ENCODE peak calls at places on chromosome 19, in nine cellular contexts. Z, O, P, Y, E, V, I, B and N are unnamed samples.

GRCh38 chr19:45613926-45614725 is 12.1 kb upstream of the GPR4 start:
- DNase-seq in Y (no peak), P (peak; percentile 31), E (no peak), V (peak; percentile 54), B (no peak), Z (no peak), O (peak; percentile 88), I (peak; percentile 93), N (no peak)

GRCh38 chr19:15562861-15563260 is 52.2 kb upstream of the CYP4F8 start:
- DNase-seq in V (no peak), I (peak; percentile 4), Y (no peak), E (no peak), B (no peak), P (no peak), O (peak; percentile 16), Z (no peak), N (no peak)

GRCh38 chr19:48999481-49000325 is 6.0 kb downstream of the RUVBL2 start:
- DNase-seq in V (peak; percentile 37), I (peak; percentile 67), B (no peak), Y (no peak), O (peak; percentile 80), P (peak; percentile 65), Z (peak; percentile 54), E (no peak), N (peak; percentile 68)

GRCh38 chr19:10808937-10809655 is 26.9 kb downstream of the TMED1 start:
- DNase-seq in Y (no peak), E (no peak), P (peak; percentile 36), I (peak; percentile 21), Z (no peak), V (no peak), O (peak; percentile 55), B (no peak), N (peak; percentile 50)

GRCh38 chr19:42568006-42568405 is 26.7 kb downstream of the CEACAM8 start:
- DNase-seq in Z (no peak), I (no peak), E (no peak), B (no peak), O (no peak), Y (no peak), V (no peak), P (no peak), N (no peak)

GRCh38 chr19:49890349-49891311 is 6.1 kb downstream of the IL4I1 start:
- DNase-seq in I (no peak), Y (no peak), E (no peak), V (peak; percentile 56), P (peak; percentile 57), Z (peak; percentile 64), O (no peak), B (no peak), N (no peak)

GRCh38 chr19:49888478-49888901 is 8.2 kb downstream of the IL4I1 start:
- DNase-seq in O (no peak), Y (no peak), Z (no peak), I (no peak), B (no peak), E (no peak), P (no peak), V (no peak), N (peak; percentile 49)

GRCh38 chr19:45295873-45296272 is 26.8 kb downstream of the CKM start:
- DNase-seq in Y (no peak), B (no peak), Z (no peak), V (no peak), P (no peak), I (no peak), O (no peak), E (no peak), N (no peak)

GRCh38 chr19:41682437-41682836 is 5.6 kb downstream of the CEACAM7 start:
- DNase-seq in Y (no peak), B (no peak), E (no peak), Z (no peak), V (no peak), P (no peak), I (no peak), O (no peak), N (no peak)

GRCh38 chr19:44401108-44401786 is at the start of gene ZNF285:
- DNase-seq in Z (peak; percentile 52), B (peak; percentile 80), Y (peak; percentile 94), P (peak; percentile 84), E (peak; percentile 95), V (peak; percentile 90), O (peak; percentile 98), I (peak; percentile 95), N (peak; percentile 99)

GRCh38 chr19:2608602-2608922 is 93.9 kb downstream of the GNG7 start:
- DNase-seq in P (no peak), Z (no peak), B (no peak), E (no peak), I (no peak), V (no peak), Y (no peak), O (no peak), N (no peak)

GRCh38 chr19:17121736-17122293 is 46.2 kb downstream of the MYO9B start:
- DNase-seq in V (no peak), Y (peak; percentile 85), E (no peak), B (no peak), I (peak; percentile 53), O (peak; percentile 93), Z (no peak), P (no peak), N (no peak)

GRCh38 chr19:23415561-23416191 is 20.4 kb upstream of the ZNF91 start:
- DNase-seq in Z (no peak), B (no peak), E (peak; percentile 36), Y (no peak), O (peak; percentile 12), P (no peak), V (no peak), I (no peak), N (peak; percentile 52)

GRCh38 chr19:47778089-47778953 is at the start of gene SELENOW:
- DNase-seq in Y (peak; percentile 88), E (peak; percentile 87), B (peak; percentile 65), P (peak; percentile 83), O (peak; percentile 79), I (peak; percentile 46), Z (peak; percentile 63), V (peak; percentile 77), N (peak; percentile 91)

GRCh38 chr19:18866800-18867123 is 29.2 kb downstream of the CERS1 start:
- DNase-seq in B (no peak), I (no peak), E (no peak), V (no peak), P (no peak), Z (no peak), Y (no peak), O (no peak), N (no peak)

GRCh38 chr19:2607712-2608601 is 94.5 kb downstream of the GNG7 start:
- DNase-seq in Z (peak; percentile 58), V (peak; percentile 96), O (no peak), I (no peak), Y (no peak), P (no peak), B (no peak), E (no peak), N (peak; percentile 60)

GRCh38 chr19:19366691-19367396 is 38.6 kb upstream of the GATAD2A start:
- DNase-seq in O (peak; percentile 79), I (peak; percentile 64), P (peak; percentile 86), B (peak; percentile 37), E (peak; percentile 54), V (peak; percentile 75), Y (peak; percentile 80), Z (peak; percentile 57), N (peak; percentile 88)

GRCh38 chr19:35154535-35155406 is at the start of gene FXYD5:
- DNase-seq in E (peak; percentile 78), O (peak; percentile 88), P (peak; percentile 68), Z (peak; percentile 53), I (peak; percentile 80), V (peak; percentile 51), B (no peak), Y (peak; percentile 81), N (peak; percentile 87)

GRCh38 chr19:2494447-2495129 is 18.7 kb downstream of the GADD45B start:
- DNase-seq in Y (peak; percentile 96), B (peak; percentile 46), I (peak; percentile 79), E (peak; percentile 86), Z (peak; percentile 64), V (peak; percentile 59), P (peak; percentile 80), O (peak; percentile 88), N (peak; percentile 95)

DNA sequence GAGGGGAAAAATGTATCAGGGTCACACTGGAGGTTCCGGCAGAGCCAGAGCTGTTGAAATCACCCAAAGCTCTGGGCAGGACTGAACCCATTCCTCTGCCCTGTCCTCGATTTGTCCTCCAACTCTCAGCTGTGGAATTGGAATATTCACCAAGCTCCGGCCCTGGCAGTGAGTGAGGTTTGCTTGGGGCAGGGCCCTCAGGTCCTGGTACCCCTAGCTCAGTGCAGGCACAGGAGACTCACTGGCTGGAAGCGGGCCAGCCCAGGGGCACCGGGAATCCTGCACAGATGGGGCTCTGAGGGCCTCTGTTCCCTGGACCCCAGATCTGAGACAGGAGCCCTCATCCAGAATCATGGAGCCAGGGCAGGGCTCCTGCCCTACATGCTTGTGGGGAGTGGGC is 1322.3 kb downstream of the UQCRFS1 start:
- DNase-seq in Z (no peak), P (no peak), B (no peak), V (no peak), E (no peak), O (no peak), Y (no peak), I (no peak), N (no peak)
- H3K9me3 ChIP-seq in Z (no peaks in the 10 kb centered on the region), P (no peaks in the 10 kb centered on the region), B (no peaks in the 10 kb centered on the region), V (no peaks in the 10 kb centered on the region), E (peaks cover 12% of the 10 kb centered on the region), O (peaks cover 3% of the 10 kb centered on the region), Y (no peaks in the 10 kb centered on the region), I (peaks cover 51% of the 10 kb centered on the region), N (no peaks in the 10 kb centered on the region)

DNA sequence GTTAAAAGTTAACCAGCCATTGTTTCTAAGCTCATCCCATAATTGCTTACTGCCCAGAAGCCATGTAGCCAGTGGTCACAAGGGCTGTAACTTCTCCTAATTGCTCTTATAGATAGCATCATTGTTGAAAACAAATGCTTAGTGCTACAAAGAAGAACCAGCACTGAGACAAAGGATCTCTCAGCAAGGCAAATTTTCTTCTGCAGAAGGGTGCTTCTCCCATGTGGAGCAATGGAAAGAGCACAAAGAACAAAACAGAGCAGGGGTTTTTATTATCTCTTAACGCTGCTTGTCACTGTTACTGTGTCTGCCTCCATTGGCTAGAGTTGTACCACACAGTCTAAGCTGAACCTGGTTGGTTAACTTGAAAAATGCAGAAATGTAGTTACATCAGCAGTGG is 1036.8 kb downstream of the UQCRFS1 start:
- DNase-seq in Z (no peak), P (no peak), Y (no peak), B (no peak), V (no peak), O (no peak), E (no peak), I (no peak), N (no peak)
- H3K27ac ChIP-seq in Z (no peak overlapping the region), P (no peak overlapping the region), Y (no peak overlapping the region), B (no peak overlapping the region), V (no peak overlapping the region), O (no peak overlapping the region), E (no peak overlapping the region), I (no peak overlapping the region), N (no peak overlapping the region)

GRCh38 chr19:5955638-5955935 is 22.4 kb downstream of the RANBP3 start:
- DNase-seq in O (peak; percentile 38), E (no peak), I (peak; percentile 47), Y (no peak), V (no peak), Z (no peak), B (no peak), P (no peak), N (no peak)
- H3K4me1 ChIP-seq in O (peaks cover 98% of the 10 kb centered on the region), E (peaks cover 95% of the 10 kb centered on the region), I (peaks cover 56% of the 10 kb centered on the region), Y (peaks cover 69% of the 10 kb centered on the region), V (peaks cover 34% of the 10 kb centered on the region), Z (peaks cover 58% of the 10 kb centered on the region), B (peaks cover 70% of the 10 kb centered on the region), P (peaks cover 100% of the 10 kb centered on the region), N (peaks cover 42% of the 10 kb centered on the region)

DNA sequence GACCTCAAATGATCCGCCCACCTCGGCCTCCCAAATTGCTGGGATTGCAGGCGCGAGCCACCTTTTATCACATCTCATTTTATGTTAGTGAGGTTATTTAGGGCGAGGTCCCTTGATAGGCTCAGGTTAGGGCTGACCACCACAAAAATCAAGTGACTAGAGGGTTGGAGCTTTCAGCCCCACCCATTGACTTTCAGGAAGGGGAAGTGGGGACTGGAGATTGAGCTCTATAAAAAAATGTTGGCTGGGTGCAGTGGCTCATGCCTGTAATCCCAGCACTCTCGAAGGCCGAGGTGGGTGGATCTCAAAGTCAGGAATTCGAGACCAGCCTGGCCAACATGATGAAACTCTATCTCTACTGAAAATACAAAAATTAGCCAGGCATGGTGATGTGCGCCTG is 20.1 kb downstream of the FPR3 start:
- DNase-seq in Y (no peak), P (no peak), B (no peak), O (no peak), Z (no peak), V (no peak), I (no peak), E (no peak), N (no peak)
- H3K9me3 ChIP-seq in Y (no peaks in the 10 kb centered on the region), P (peaks cover 18% of the 10 kb centered on the region), B (no peaks in the 10 kb centered on the region), O (no peaks in the 10 kb centered on the region), Z (no peaks in the 10 kb centered on the region), V (no peaks in the 10 kb centered on the region), I (peaks cover 4% of the 10 kb centered on the region), E (peaks cover 6% of the 10 kb centered on the region), N (no peaks in the 10 kb centered on the region)